ENCODE peak calls at places on chromosome 13, in five cellular contexts. I is caudate nucleus, V is SJSA1, Y is H9, G is testis. L is an unnamed sample.

GRCh38 chr13:41547253-41548000 is 90.1 kb downstream of the RGCC start:
- DNase-seq in I (peak; percentile 93), V (no peak), Y (no peak), G (peak; percentile 69), L (peak; percentile 38)

GRCh38 chr13:94329754-94330551 is 149.5 kb downstream of the DCT start:
- DNase-seq in I (no peak), V (peak; percentile 56), Y (no peak), G (no peak), L (peak; percentile 22)

GRCh38 chr13:45545686-45546409 is 69.7 kb downstream of the ERICH6B start:
- DNase-seq in I (no peak), V (no peak), Y (no peak), G (no peak), L (no peak)

GRCh38 chr13:61414686-61415664 is 674 bp downstream of the PCDH20 start:
- DNase-seq in I (peak; percentile 51), V (no peak), Y (peak; percentile 93), G (peak; percentile 48), L (peak; percentile 21)

GRCh38 chr13:85174291-85174690 is 624.9 kb downstream of the SLITRK6 start:
- DNase-seq in I (no peak), V (no peak), Y (no peak), G (no peak), L (no peak)

GRCh38 chr13:33279898-33280549 is 5.5 kb downstream of the STARD13 start:
- DNase-seq in I (no peak), V (peak; percentile 93), Y (no peak), G (no peak), L (no peak)

GRCh38 chr13:70310720-70311119 is 202.5 kb upstream of the KLHL1 start:
- DNase-seq in I (no peak), V (no peak), Y (no peak), G (peak; percentile 47), L (no peak)

GRCh38 chr13:101869553-101869952 is 417.1 kb downstream of the ITGBL1 start:
- DNase-seq in I (no peak), V (no peak), Y (no peak), G (no peak), L (no peak)

GRCh38 chr13:75521956-75522355 is 15.7 kb downstream of the COMMD6 start:
- DNase-seq in I (no peak), V (no peak), Y (no peak), G (no peak), L (no peak)

GRCh38 chr13:26656919-26657318 is 99.4 kb downstream of the WASF3 start:
- DNase-seq in I (no peak), V (no peak), Y (no peak), G (peak; percentile 45), L (no peak)

GRCh38 chr13:66492479-66492878 is 737.7 kb downstream of the PCDH9 start:
- DNase-seq in I (no peak), V (no peak), Y (peak; percentile 37), G (peak; percentile 21), L (no peak)

GRCh38 chr13:26051231-26052135 is at the start of gene SHISA2:
- DNase-seq in I (peak; percentile 44), V (peak; percentile 68), Y (peak; percentile 86), G (peak; percentile 59), L (no peak)

GRCh38 chr13:95870421-95870820 is 182.8 kb downstream of the UGGT2 start:
- DNase-seq in I (no peak), V (no peak), Y (no peak), G (no peak), L (no peak)

GRCh38 chr13:34207334-34207733 is 389.4 kb downstream of the RFC3 start:
- DNase-seq in I (no peak), V (peak; percentile 70), Y (no peak), G (no peak), L (peak; percentile 16)

GRCh38 chr13:111384441-111385181 is 64.2 kb downstream of the TEX29 start:
- DNase-seq in I (peak; percentile 19), V (no peak), Y (peak; percentile 14), G (no peak), L (no peak)

GRCh38 chr13:37001921-37002250 is 1.3 kb downstream of the EXOSC8 start:
- DNase-seq in I (no peak), V (no peak), Y (no peak), G (no peak), L (no peak)

GRCh38 chr13:41652735-41653361 is 195.5 kb downstream of the RGCC start:
- DNase-seq in I (no peak), V (peak; percentile 37), Y (no peak), G (peak; percentile 32), L (peak; percentile 43)

GRCh38 chr13:31538067-31539042 is 201.0 kb upstream of the RXFP2 start:
- DNase-seq in I (no peak), V (peak; percentile 18), Y (no peak), G (no peak), L (no peak)

GRCh38 chr13:98800078-98800477 is 47.6 kb upstream of the SLC15A1 start:
- DNase-seq in I (no peak), V (no peak), Y (no peak), G (no peak), L (no peak)

GRCh38 chr13:37863708-37864107 is 5.9 kb downstream of the TRPC4 start:
- DNase-seq in I (no peak), V (no peak), Y (no peak), G (no peak), L (no peak)

GRCh38 chr13:98307744-98308524 is 130.9 kb upstream of the RNF113B start:
- DNase-seq in I (no peak), V (peak; percentile 73), Y (no peak), G (peak; percentile 48), L (no peak)

GRCh38 chr13:83752141-83752540 is 130.1 kb downstream of the SLITRK1 start:
- DNase-seq in I (no peak), V (peak; percentile 54), Y (no peak), G (no peak), L (no peak)

GRCh38 chr13:72970956-72971355 is 87.8 kb upstream of the KLF5 start:
- DNase-seq in I (no peak), V (peak; percentile 12), Y (no peak), G (no peak), L (no peak)

GRCh38 chr13:22451345-22451744 is 729.4 kb upstream of the SGCG start:
- DNase-seq in I (no peak), V (no peak), Y (no peak), G (no peak), L (no peak)

GRCh38 chr13:34070006-34070405 is 252.1 kb downstream of the RFC3 start:
- DNase-seq in I (no peak), V (peak; percentile 23), Y (no peak), G (no peak), L (no peak)

GRCh38 chr13:113837554-113838355 is 26.1 kb downstream of the GAS6 start:
- DNase-seq in I (peak; percentile 39), V (peak; percentile 90), Y (peak; percentile 71), G (peak; percentile 92), L (peak; percentile 98)

GRCh38 chr13:113840541-113841354 is 23.1 kb downstream of the GAS6 start:
- DNase-seq in I (peak; percentile 67), V (no peak), Y (no peak), G (no peak), L (peak; percentile 27)

GRCh38 chr13:113838711-113839201 is 25.1 kb downstream of the GAS6 start:
- DNase-seq in I (no peak), V (no peak), Y (no peak), G (no peak), L (no peak)

GRCh38 chr13:113841355-113841653 is 22.6 kb downstream of the GAS6 start:
- DNase-seq in I (no peak), V (no peak), Y (no peak), G (no peak), L (no peak)

DNA sequence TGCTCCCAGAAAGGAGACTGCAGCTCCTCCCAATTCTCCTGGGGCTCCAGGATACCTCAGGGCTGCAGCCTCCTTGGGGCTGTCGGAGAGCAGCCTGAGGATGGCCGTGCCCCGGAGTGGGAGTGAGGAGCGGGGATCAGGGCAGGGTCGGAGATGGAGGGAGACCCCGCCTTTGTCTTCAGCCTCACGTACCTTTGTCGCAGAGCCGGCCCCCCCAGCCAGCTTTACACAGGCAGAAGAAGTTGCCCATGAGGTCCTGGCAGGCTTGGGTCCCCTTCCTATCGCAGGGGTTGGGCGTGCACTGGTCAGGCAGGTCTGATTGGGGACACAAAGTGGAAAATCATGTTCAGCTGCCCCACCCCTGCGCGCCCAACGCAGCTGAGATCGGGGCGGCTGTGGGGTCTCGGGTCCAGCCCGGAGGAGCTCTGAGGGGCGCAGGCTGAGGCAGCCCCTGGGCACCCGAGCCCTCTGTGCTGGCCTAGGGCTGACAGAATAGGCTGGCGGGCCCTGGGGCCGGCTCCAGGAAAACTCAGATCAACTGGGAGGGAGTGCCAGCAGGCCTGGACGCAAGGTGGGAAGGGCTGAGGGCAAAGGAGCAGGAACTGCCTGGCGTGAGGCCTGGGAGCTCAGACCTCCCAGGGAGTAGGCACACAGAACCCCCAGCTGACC is 24.2 kb downstream of the GAS6 start:
- DNase-seq in I (no peak), V (no peak), Y (no peak), G (peak; percentile 60), L (no peak)
- H3K27ac ChIP-seq in I (peak overlapping the region; percentile 67), V (no peak overlapping the region), Y (no peak overlapping the region), G (peak overlapping the region; percentile 16), L (peak overlapping the region; percentile 93)

GRCh38 chr13:106515635-106516254 is 19.7 kb downstream of the EFNB2 start:
- DNase-seq in I (no peak), V (no peak), Y (no peak), G (no peak), L (no peak)

GRCh38 chr13:106513608-106514007 is 21.9 kb downstream of the EFNB2 start:
- DNase-seq in I (no peak), V (no peak), Y (no peak), G (no peak), L (no peak)

GRCh38 chr13:106514928-106515634 is 20.4 kb downstream of the EFNB2 start:
- DNase-seq in I (no peak), V (no peak), Y (no peak), G (no peak), L (no peak)

GRCh38 chr13:106517151-106517847 is 18.2 kb downstream of the EFNB2 start:
- DNase-seq in I (no peak), V (no peak), Y (no peak), G (no peak), L (no peak)

GRCh38 chr13:106513025-106513424 is 22.4 kb downstream of the EFNB2 start:
- DNase-seq in I (no peak), V (peak; percentile 66), Y (no peak), G (no peak), L (no peak)
- H3K27ac ChIP-seq in I (peak overlapping the region; percentile 58), V (no peak overlapping the region), Y (no peak overlapping the region), G (no peak overlapping the region), L (no peak overlapping the region)

GRCh38 chr13:81021284-81021683 is 680.4 kb upstream of the SPRY2 start:
- DNase-seq in I (no peak), V (no peak), Y (no peak), G (no peak), L (no peak)
- H3K27ac ChIP-seq in I (no peak overlapping the region), V (no peak overlapping the region), Y (no peak overlapping the region), G (no peak overlapping the region), L (no peak overlapping the region)

DNA sequence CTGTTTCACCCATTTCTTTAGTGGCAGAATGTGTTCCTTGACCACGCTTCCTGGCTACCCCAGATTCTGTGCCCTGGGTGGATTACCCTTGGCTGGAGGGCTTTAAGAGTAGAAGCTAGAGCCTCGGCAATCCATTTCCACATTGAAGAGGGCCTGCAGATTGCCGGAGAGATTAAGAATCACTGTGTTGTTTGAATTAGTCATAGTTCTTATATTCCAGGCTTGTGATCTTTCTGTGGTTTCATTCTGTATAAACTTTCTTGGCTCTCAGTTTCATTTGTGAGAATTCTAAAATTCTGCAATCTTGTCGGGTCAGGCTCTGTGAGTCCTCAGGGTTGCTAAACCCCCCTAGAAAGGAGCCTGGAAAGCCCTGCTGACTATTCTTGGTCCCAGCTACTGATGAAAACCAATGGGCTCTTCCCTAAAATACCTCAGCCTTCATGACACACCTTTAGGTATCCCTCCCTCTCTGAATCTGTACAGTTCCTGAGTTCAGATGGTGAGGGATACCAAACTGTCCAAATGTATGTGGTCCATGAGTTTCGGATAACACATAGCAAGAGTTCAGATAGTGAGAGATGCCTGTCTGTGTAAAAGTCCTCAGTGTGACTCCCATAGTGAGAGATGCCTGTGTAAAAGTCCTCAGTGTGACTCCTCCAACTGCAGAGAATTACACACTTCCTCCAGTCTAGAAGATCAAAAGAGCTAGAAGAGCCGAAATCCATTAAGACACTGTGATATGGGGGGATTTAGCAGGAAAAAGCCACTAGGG is 4.3 kb downstream of the PHF11 start:
- DNase-seq in I (no peak), V (peak; percentile 65), Y (no peak), G (no peak), L (no peak)
- H3K27ac ChIP-seq in I (no peak overlapping the region), V (peak overlapping the region; percentile 59), Y (no peak overlapping the region), G (no peak overlapping the region), L (peak overlapping the region; percentile 15)

L was measured in uterus.